ENCODE peak calls at places on chromosomes 6 and 20, in six cellular contexts. Q is naive thymus-derived CD8-positive, alpha-beta T cell; Z is activated naive CD8-positive, alpha-beta T cell treated with anti-CD3 and anti-CD28 coated beads, Interleukin-2, amount 10 ng/mL, durations not matched to agents 7 days and 5 days; W is NCI-H2171 treated with DMSO at 0.1 percent for 48 hours; B is stimulated activated CD8-positive, alpha-beta memory T cell treated with anti-CD3 and anti-CD28 coated beads, Interleukin-15, amount 100 ng/mL, for 4 hours; F is WTC11. U is an unnamed sample.

GRCh38 chr6:11241793-11242201 is 9.3 kb upstream of the NEDD9 start:
- DNase-seq in Q (no peak), Z (no peak), W (no peak), B (no peak), F (peak), U (peak)

GRCh38 chr6:43219119-43219518 is 10.2 kb downstream of the DNPH1 start:
- DNase-seq in Q (no peak), Z (peak), W (no peak), B (no peak), F (no peak), U (no peak)

GRCh38 chr20:32429745-32430360 is 71.7 kb downstream of the ASXL1 start:
- DNase-seq in Q (no peak), Z (no peak), W (no peak), B (no peak), F (no peak), U (no peak)

GRCh38 chr20:17565164-17565845 is 4.6 kb upstream of the DSTN start:
- DNase-seq in Q (no peak), Z (no peak), W (no peak), B (no peak), F (no peak), U (no peak)

GRCh38 chr6:149924206-149924932 is 1.4 kb upstream of the RAET1G start:
- DNase-seq in Q (no peak), Z (no peak), W (no peak), B (no peak), F (no peak), U (no peak)

GRCh38 chr20:34012735-34013134 is 19.0 kb downstream of the RALY start:
- DNase-seq in Q (no peak), Z (no peak), W (no peak), B (no peak), F (no peak), U (no peak)

GRCh38 chr20:59873409-59873808 is 60.0 kb downstream of the SYCP2 start:
- DNase-seq in Q (no peak), Z (no peak), W (no peak), B (no peak), F (no peak), U (no peak)

GRCh38 chr6:117677553-117678131 is 2.4 kb downstream of the NUS1 start:
- DNase-seq in Q (no peak), Z (no peak), W (no peak), B (no peak), F (no peak), U (no peak)

GRCh38 chr6:25233226-25233625 is 45.9 kb upstream of the CARMIL1 start:
- DNase-seq in Q (no peak), Z (no peak), W (no peak), B (no peak), F (no peak), U (no peak)

GRCh38 chr6:7053125-7053784 is 54.5 kb upstream of the RREB1 start:
- DNase-seq in Q (no peak), Z (no peak), W (no peak), B (no peak), F (no peak), U (peak)

GRCh38 chr20:38601216-38602184 is at the start of gene ARHGAP40:
- DNase-seq in Q (no peak), Z (peak), W (peak), B (no peak), F (peak), U (no peak)

GRCh38 chr6:62891065-62891647 is 320.1 kb upstream of the FKBP1C start:
- DNase-seq in Q (no peak), Z (no peak), W (no peak), B (no peak), F (no peak), U (no peak)

GRCh38 chr6:138722425-138723371 is 50.9 kb upstream of the CCDC28A start:
- DNase-seq in Q (no peak), Z (no peak), W (no peak), B (no peak), F (no peak), U (no peak)

GRCh38 chr20:63778857-63779256 is 39.3 kb downstream of the SLC2A4RG start:
- DNase-seq in Q (no peak), Z (no peak), W (no peak), B (no peak), F (no peak), U (no peak)

GRCh38 chr6:15358579-15359327 is 112.9 kb downstream of the JARID2 start:
- DNase-seq in Q (no peak), Z (no peak), W (no peak), B (no peak), F (no peak), U (peak)

GRCh38 chr20:49478754-49479689 is 3.4 kb downstream of the KCNB1 start:
- DNase-seq in Q (no peak), Z (no peak), W (no peak), B (no peak), F (no peak), U (no peak)

GRCh38 chr6:12371641-12372146 is 81.5 kb downstream of the EDN1 start:
- DNase-seq in Q (no peak), Z (no peak), W (no peak), B (no peak), F (no peak), U (no peak)

GRCh38 chr6:121971886-121972285 is 427.6 kb upstream of the HSF2 start:
- DNase-seq in Q (no peak), Z (no peak), W (no peak), B (no peak), F (no peak), U (no peak)

GRCh38 chr20:14337400-14338171 is at the start of gene FLRT3:
- DNase-seq in Q (no peak), Z (no peak), W (peak), B (no peak), F (peak), U (peak)

GRCh38 chr20:46117704-46118467 is at the start of gene CD40:
- DNase-seq in Q (peak), Z (peak), W (no peak), B (peak), F (peak), U (peak)

GRCh38 chr6:41411961-41412360 is 76.6 kb downstream of the NCR2 start:
- DNase-seq in Q (no peak), Z (no peak), W (no peak), B (no peak), F (no peak), U (peak)

GRCh38 chr6:33620158-33620583 is 951 bp upstream of the ITPR3 start:
- DNase-seq in Q (peak), Z (peak), W (peak), B (no peak), F (no peak), U (peak)

GRCh38 chr20:46047821-46048220 is 18.8 kb downstream of the SLC12A5 start:
- DNase-seq in Q (no peak), Z (no peak), W (no peak), B (no peak), F (peak), U (no peak)

GRCh38 chr6:52482903-52483670 is 62.9 kb downstream of the EFHC1 start:
- DNase-seq in Q (no peak), Z (no peak), W (peak), B (no peak), F (no peak), U (no peak)

GRCh38 chr6:14399635-14400034 is 282.1 kb downstream of the CD83 start:
- DNase-seq in Q (no peak), Z (no peak), W (no peak), B (no peak), F (no peak), U (no peak)

GRCh38 chr6:16031278-16031981 is 97.5 kb upstream of the MYLIP start:
- DNase-seq in Q (no peak), Z (no peak), W (no peak), B (no peak), F (no peak), U (no peak)

GRCh38 chr6:83852528-83853177 is 507 bp upstream of the RIPPLY2 start:
- DNase-seq in Q (no peak), Z (no peak), W (peak), B (no peak), F (no peak), U (no peak)

GRCh38 chr20:35093245-35093884 is 758 bp upstream of the TRPC4AP start:
- DNase-seq in Q (no peak), Z (no peak), W (no peak), B (peak), F (no peak), U (no peak)

GRCh38 chr6:36873115-36873514 is 1.5 kb downstream of the PPIL1 start:
- DNase-seq in Q (no peak), Z (no peak), W (no peak), B (no peak), F (no peak), U (no peak)

GRCh38 chr20:2244523-2244922 is 51.3 kb upstream of the TGM3 start:
- DNase-seq in Q (no peak), Z (no peak), W (no peak), B (no peak), F (no peak), U (no peak)

GRCh38 chr6:36129889-36130671 is at the start of gene MAPK13:
- DNase-seq in Q (peak), Z (peak), W (peak), B (no peak), F (peak), U (peak)

GRCh38 chr20:38187512-38187911 is 22.4 kb upstream of the TGM2 start:
- DNase-seq in Q (no peak), Z (no peak), W (no peak), B (no peak), F (peak), U (no peak)

GRCh38 chr6:150153905-150154492 is 11.2 kb downstream of the PPP1R14C start:
- DNase-seq in Q (no peak), Z (no peak), W (no peak), B (no peak), F (no peak), U (no peak)

GRCh38 chr6:142482973-142483372 is 181.2 kb downstream of the ADGRG6 start:
- DNase-seq in Q (no peak), Z (no peak), W (no peak), B (no peak), F (no peak), U (no peak)

GRCh38 chr6:30821862-30822784 is 62.2 kb upstream of the DDR1 start:
- DNase-seq in Q (peak), Z (no peak), W (peak), B (no peak), F (no peak), U (no peak)

GRCh38 chr20:266604-267562 is 9.4 kb downstream of the DEFB132 start:
- DNase-seq in Q (peak), Z (peak), W (peak), B (peak), F (peak), U (peak)

GRCh38 chr6:11810039-11810541 is 31.5 kb upstream of the ADTRP start:
- DNase-seq in Q (no peak), Z (no peak), W (no peak), B (no peak), F (no peak), U (peak)

GRCh38 chr6:116229287-116229913 is 24.5 kb downstream of the TSPYL4 start:
- DNase-seq in Q (no peak), Z (no peak), W (no peak), B (no peak), F (peak), U (peak)

U was measured in thyroid gland.